ENCODE peak calls at places on chromosomes 3 and 15, in four cellular contexts. M is MM.1S, Y is HCT116, N is hepatocyte. K is an unnamed sample.
A peak's percentile ranks its signal among the peaks of the same experiment; 100 is the strongest.

GRCh38 chr15:70098170-70098460 is 398 bp upstream of the TLE3 start:
- DNase-seq in M (no peak), Y (no peak), N (no peak), K (no peak)

GRCh38 chr3:190996376-190996775 is 133.9 kb upstream of the GMNC start:
- DNase-seq in M (peak; percentile 63), Y (no peak), N (no peak), K (no peak)

GRCh38 chr3:67685499-67685898 is 31.1 kb upstream of the SUCLG2 start:
- DNase-seq in M (peak; percentile 87), Y (no peak), N (no peak), K (peak; percentile 88)

GRCh38 chr3:197298858-197299854 is 744 bp upstream of the DLG1 start:
- DNase-seq in M (peak; percentile 83), Y (peak; percentile 63), N (peak; percentile 72), K (peak; percentile 79)

GRCh38 chr15:27798807-27799206 is 300.3 kb downstream of the OCA2 start:
- DNase-seq in M (no peak), Y (no peak), N (no peak), K (no peak)

GRCh38 chr3:150248116-150248864 is 159.8 kb upstream of the TSC22D2 start:
- DNase-seq in M (peak; percentile 17), Y (no peak), N (no peak), K (peak; percentile 11)

GRCh38 chr3:174146008-174146407 is 713.1 kb upstream of the NAALADL2 start:
- DNase-seq in M (no peak), Y (no peak), N (no peak), K (no peak)

GRCh38 chr15:64017591-64018163 is 28.6 kb downstream of the DAPK2 start:
- DNase-seq in M (no peak), Y (no peak), N (no peak), K (no peak)

GRCh38 chr15:99928429-99928981 is 195.3 kb upstream of the LYSMD4 start:
- DNase-seq in M (peak; percentile 74), Y (peak; percentile 42), N (peak; percentile 85), K (peak; percentile 29)

GRCh38 chr15:57527382-57528091 is 64.2 kb upstream of the MYZAP start:
- DNase-seq in M (peak; percentile 73), Y (peak; percentile 61), N (peak; percentile 86), K (peak; percentile 86)

GRCh38 chr3:183468424-183468823 is 40.0 kb upstream of the MCF2L2 start:
- DNase-seq in M (peak; percentile 42), Y (no peak), N (no peak), K (no peak)

GRCh38 chr3:133380481-133381225 is 19.2 kb upstream of the BFSP2 start:
- DNase-seq in M (no peak), Y (no peak), N (no peak), K (no peak)

GRCh38 chr3:172201136-172201989 is 162.0 kb downstream of the FNDC3B start:
- DNase-seq in M (no peak), Y (no peak), N (peak; percentile 65), K (no peak)

GRCh38 chr3:138625707-138626365 is 17.3 kb downstream of the FAIM start:
- DNase-seq in M (peak; percentile 18), Y (no peak), N (no peak), K (no peak)

GRCh38 chr3:134337511-134338200 is 36.6 kb downstream of the AMOTL2 start:
- DNase-seq in M (no peak), Y (no peak), N (no peak), K (no peak)

GRCh38 chr15:74397239-74398068 is 30.0 kb upstream of the CYP11A1 start:
- DNase-seq in M (no peak), Y (no peak), N (no peak), K (peak; percentile 52)

GRCh38 chr3:78974181-78974770 is 793.5 kb downstream of the ROBO1 start:
- DNase-seq in M (no peak), Y (no peak), N (no peak), K (no peak)

GRCh38 chr15:90675464-90675863 is 41.7 kb upstream of the BLM start:
- DNase-seq in M (no peak), Y (no peak), N (no peak), K (no peak)

GRCh38 chr3:181887685-181888084 is 176.0 kb downstream of the SOX2 start:
- DNase-seq in M (no peak), Y (no peak), N (no peak), K (no peak)

GRCh38 chr15:101608182-101608581 is 44.0 kb downstream of the TM2D3 start:
- DNase-seq in M (no peak), Y (no peak), N (no peak), K (no peak)

GRCh38 chr3:149717391-149718056 is 34.8 kb downstream of the COMMD2 start:
- DNase-seq in M (peak; percentile 69), Y (peak; percentile 65), N (peak; percentile 74), K (peak; percentile 39)

GRCh38 chr15:101620645-101621044 is 31.5 kb downstream of the TM2D3 start:
- DNase-seq in M (peak; percentile 81), Y (no peak), N (no peak), K (no peak)

GRCh38 chr3:10552631-10552943 is 47.2 kb upstream of the ATP2B2 start:
- DNase-seq in M (no peak), Y (no peak), N (no peak), K (no peak)

GRCh38 chr3:140822381-140823047 is 119.1 kb upstream of the SLC25A36 start:
- DNase-seq in M (no peak), Y (no peak), N (peak; percentile 44), K (no peak)

GRCh38 chr3:102106421-102107097 is 257.2 kb downstream of the NFKBIZ start:
- DNase-seq in M (no peak), Y (no peak), N (no peak), K (no peak)

GRCh38 chr15:72167445-72167844 is 30.1 kb downstream of the GRAMD2A start:
- DNase-seq in M (no peak), Y (no peak), N (no peak), K (no peak)

GRCh38 chr3:112530573-112530972 is 31.2 kb downstream of the ATG3 start:
- DNase-seq in M (no peak), Y (no peak), N (no peak), K (no peak)

GRCh38 chr15:51077565-51078153 is 17.0 kb downstream of the TNFAIP8L3 start:
- DNase-seq in M (peak; percentile 77), Y (no peak), N (peak; percentile 47), K (peak; percentile 78)

GRCh38 chr3:86382556-86382955 is 608.4 kb downstream of the VGLL3 start:
- DNase-seq in M (no peak), Y (no peak), N (no peak), K (no peak)

GRCh38 chr3:46607603-46608028 is 4.7 kb upstream of the FAM240A start:
- DNase-seq in M (no peak), Y (peak; percentile 55), N (no peak), K (no peak)

GRCh38 chr3:141402476-141403171 is 34.3 kb downstream of the ZBTB38 start:
- DNase-seq in M (peak; percentile 80), Y (no peak), N (peak; percentile 70), K (no peak)

GRCh38 chr3:127712881-127713771 is 40.4 kb downstream of the ABTB1 start:
- DNase-seq in M (no peak), Y (no peak), N (no peak), K (no peak)

GRCh38 chr3:185746470-185746869 is 78.4 kb downstream of the IGF2BP2 start:
- DNase-seq in M (no peak), Y (no peak), N (no peak), K (no peak)
- H3K4me2 ChIP-seq in M (no peak overlapping the region), Y (no peak overlapping the region), N (no peak overlapping the region), K (no peak overlapping the region)

GRCh38 chr3:41158947-41159346 is 40.4 kb upstream of the CTNNB1 start:
- DNase-seq in M (no peak), Y (no peak), N (peak; percentile 68), K (no peak)

GRCh38 chr3:41159581-41160189 is 39.6 kb upstream of the CTNNB1 start:
- DNase-seq in M (no peak), Y (peak; percentile 41), N (peak; percentile 63), K (no peak)

GRCh38 chr3:41164776-41165175 is 34.5 kb upstream of the CTNNB1 start:
- DNase-seq in M (no peak), Y (no peak), N (no peak), K (no peak)

GRCh38 chr3:41162541-41162940 is 36.8 kb upstream of the CTNNB1 start:
- DNase-seq in M (no peak), Y (no peak), N (no peak), K (no peak)

GRCh38 chr3:41163399-41163798 is 35.9 kb upstream of the CTNNB1 start:
- DNase-seq in M (no peak), Y (no peak), N (peak; percentile 37), K (no peak)
- H3K9me2 ChIP-seq in M (no peaks in the 10 kb centered on the region), Y (no peaks in the 10 kb centered on the region), N (no peaks in the 10 kb centered on the region), K (no peaks in the 10 kb centered on the region)

GRCh38 chr15:21262851-21263400 is 177.4 kb downstream of the POTEB3 start:
- DNase-seq in M (peak; percentile 4), Y (no peak), N (peak; percentile 3), K (no peak)
- TF ChIP-seq EZH2phosphoT487 in M (no peak), Y (no peak), N (no peak), K (no peak)

GRCh38 chr15:96561593-96561992 is 231.1 kb downstream of the NR2F2 start:
- DNase-seq in M (no peak), Y (no peak), N (no peak), K (no peak)
- H3K4me2 ChIP-seq in M (no peak overlapping the region), Y (no peak overlapping the region), N (no peak overlapping the region), K (no peak overlapping the region)

GRCh38 chr3:103513003-103513402 is 1078.2 kb downstream of the ZPLD1 start:
- DNase-seq in M (peak; percentile 70), Y (no peak), N (no peak), K (no peak)
- H3K9me2 ChIP-seq in M (no peaks in the 10 kb centered on the region), Y (no peaks in the 10 kb centered on the region), N (no peaks in the 10 kb centered on the region), K (no peaks in the 10 kb centered on the region)

GRCh38 chr15:32134777-32135307 is 104.5 kb downstream of the CHRNA7 start:
- DNase-seq in M (no peak), Y (no peak), N (no peak), K (no peak)
- TF ChIP-seq EZH2phosphoT487 in M (no peak), Y (no peak), N (no peak), K (no peak)

GRCh38 chr3:48679416-48680380 is 6.0 kb downstream of the NCKIPSD start:
- DNase-seq in M (no peak), Y (no peak), N (no peak), K (peak; percentile 64)

GRCh38 chr3:48682786-48683185 is 2.9 kb downstream of the NCKIPSD start:
- DNase-seq in M (no peak), Y (no peak), N (no peak), K (no peak)

GRCh38 chr3:48681974-48682610 is 3.6 kb downstream of the NCKIPSD start:
- DNase-seq in M (no peak), Y (no peak), N (no peak), K (no peak)

GRCh38 chr3:48681541-48681880 is 4.2 kb downstream of the NCKIPSD start:
- DNase-seq in M (no peak), Y (no peak), N (no peak), K (no peak)

DNA sequence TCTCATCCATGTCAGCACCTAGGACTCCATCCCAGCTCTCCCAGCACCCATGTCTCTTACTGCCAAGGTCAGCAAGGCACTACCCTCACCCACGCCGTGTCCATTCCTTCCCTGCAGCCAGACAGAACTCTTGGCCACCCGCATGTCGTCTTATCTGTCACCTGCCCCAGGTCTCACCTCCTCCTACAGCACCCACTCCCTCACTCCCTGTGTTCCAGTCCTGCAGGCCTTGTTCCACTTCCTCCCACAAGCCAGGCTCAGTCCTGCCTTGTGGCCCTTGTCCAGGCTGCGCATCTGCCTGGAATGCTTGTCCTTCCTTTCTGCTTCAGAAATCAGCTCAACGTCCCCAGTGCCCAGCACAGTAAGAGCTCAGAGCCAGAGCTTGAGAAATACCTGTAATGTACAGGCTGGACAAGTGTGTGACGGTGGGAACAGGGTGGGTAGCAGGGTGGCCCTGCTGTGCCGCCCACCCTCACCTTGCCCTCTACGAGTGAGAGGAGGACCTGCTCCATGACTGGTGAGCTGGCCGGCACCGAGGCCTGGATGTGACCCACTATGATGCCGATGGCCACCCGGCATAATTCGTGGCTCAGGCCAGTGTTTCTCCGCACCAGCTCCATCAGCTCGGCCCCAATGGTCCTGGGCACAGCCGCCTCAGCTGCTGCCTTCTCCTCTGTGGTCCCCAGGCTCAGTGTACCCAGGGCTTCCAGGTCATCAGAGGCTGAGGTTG is 4.7 kb downstream of the NCKIPSD start:
- DNase-seq in M (no peak), Y (no peak), N (no peak), K (no peak)
- H3K4me2 ChIP-seq in M (no peak overlapping the region), Y (no peak overlapping the region), N (no peak overlapping the region), K (no peak overlapping the region)

K was measured in OCI-LY7.